ENCODE peak calls at places on chromosomes 16 and 17, in four cellular contexts. P, A, M and X are unnamed samples.

GRCh38 chr16:31429314-31429713 is 1.2 kb upstream of the COX6A2 start:
- DNase-seq in A (no peak), M (no peak), P (no peak), X (no peak)

GRCh38 chr17:3695129-3695722 is 729 bp downstream of the P2RX5 start:
- DNase-seq in P (no peak), M (no peak), A (no peak), X (no peak)

GRCh38 chr17:43832168-43832975 is 574 bp downstream of the MPP3 start:
- DNase-seq in M (peak), P (peak), A (no peak), X (peak)

GRCh38 chr16:2591476-2592240 is 53.8 kb downstream of the PDPK1 start:
- DNase-seq in P (no peak), M (no peak), A (no peak), X (no peak)

GRCh38 chr16:77869997-77870813 is 81.8 kb downstream of the VAT1L start:
- DNase-seq in M (no peak), P (no peak), A (no peak), X (no peak)

GRCh38 chr16:8846401-8846932 is 22.3 kb downstream of the CARHSP1 start:
- DNase-seq in M (no peak), P (no peak), A (no peak), X (no peak)

GRCh38 chr16:17228048-17228707 is 242.6 kb downstream of the XYLT1 start:
- DNase-seq in A (no peak), P (no peak), M (peak), X (no peak)

GRCh38 chr16:3797904-3798811 is 80.8 kb upstream of the TRAP1 start:
- DNase-seq in A (no peak), M (no peak), P (no peak), X (no peak)

GRCh38 chr16:27378871-27379580 is 22.9 kb upstream of the IL21R start:
- DNase-seq in A (no peak), M (no peak), P (no peak), X (no peak)

GRCh38 chr16:58029410-58029809 is 3.9 kb downstream of the MMP15 start:
- DNase-seq in M (no peak), A (no peak), P (no peak), X (no peak)

GRCh38 chr17:79845601-79845949 is 6.3 kb upstream of the CBX4 start:
- DNase-seq in M (peak), P (no peak), A (no peak), X (no peak)

GRCh38 chr17:19305261-19305660 is 57.3 kb downstream of the B9D1 start:
- DNase-seq in M (no peak), P (no peak), A (no peak), X (no peak)

GRCh38 chr17:13635951-13636350 is 34.2 kb upstream of the HS3ST3A1 start:
- DNase-seq in M (no peak), A (no peak), P (no peak), X (no peak)

GRCh38 chr16:3434373-3434772 is 8.9 kb downstream of the ZNF597 start:
- DNase-seq in P (no peak), A (no peak), M (no peak), X (no peak)

GRCh38 chr16:89912627-89913026 is 6.0 kb upstream of the MC1R start:
- DNase-seq in M (no peak), P (no peak), A (no peak), X (no peak)

GRCh38 chr16:28186752-28187151 is 25.0 kb downstream of the XPO6 start:
- DNase-seq in P (no peak), A (no peak), M (no peak), X (no peak)

GRCh38 chr16:64408699-64409098 is 713.2 kb downstream of the CDH11 start:
- DNase-seq in M (no peak), P (no peak), A (no peak), X (no peak)

GRCh38 chr17:7552621-7553051 is 3.8 kb downstream of the TNFSF12 start:
- DNase-seq in A (no peak), M (no peak), P (no peak), X (no peak)

GRCh38 chr16:89314357-89314756 is 96.9 kb downstream of the ZNF778 start:
- DNase-seq in A (no peak), M (no peak), P (no peak), X (no peak)

GRCh38 chr16:8656376-8656775 is 18.0 kb upstream of the ABAT start:
- DNase-seq in M (no peak), P (no peak), A (no peak), X (no peak)

GRCh38 chr17:29149431-29150064 is 30.6 kb downstream of the MYO18A start:
- DNase-seq in P (no peak), M (no peak), A (no peak), X (no peak)

GRCh38 chr17:56231693-56232092 is 78.4 kb downstream of the ANKFN1 start:
- DNase-seq in P (no peak), M (no peak), A (no peak), X (no peak)
- TF ChIP-seq CTCF in P (no peak), M (no peak), A (no peak), X (no peak)

DNA sequence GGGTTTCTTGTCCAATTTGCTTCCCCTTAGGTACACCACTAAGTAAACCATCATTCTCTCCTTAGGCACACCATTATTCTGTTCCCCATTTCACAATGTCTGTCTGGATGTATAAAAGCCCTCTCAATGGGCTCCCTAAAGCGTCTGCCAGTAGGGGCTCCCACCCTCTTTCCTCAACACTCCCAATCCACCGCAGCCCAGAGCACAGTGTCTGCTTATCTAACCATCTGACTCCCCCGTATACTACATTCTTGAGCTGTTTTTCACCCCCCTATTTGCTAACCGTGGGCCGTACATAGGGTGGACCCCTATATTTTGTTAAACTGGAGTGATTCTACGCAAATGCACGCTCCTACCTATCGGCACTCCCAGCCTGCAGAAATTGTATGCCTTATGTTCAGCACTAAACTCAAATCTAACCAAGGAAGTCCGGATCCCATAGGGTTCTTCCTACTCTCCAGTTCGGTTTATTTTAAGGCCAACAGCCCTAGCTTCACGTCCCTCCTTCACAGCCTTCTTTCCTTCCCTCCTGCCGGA is 674 bp upstream of the PSMD3 start:
- DNase-seq in P (no peak), M (peak), A (no peak), X (no peak)
- TF ChIP-seq CTCF in P (peak), M (no peak), A (no peak), X (peak)

GRCh38 chr17:565506-565905 is 149.1 kb downstream of the VPS53 start:
- DNase-seq in A (no peak), P (no peak), M (peak), X (no peak)
- TF ChIP-seq CTCF in A (no peak), P (no peak), M (peak), X (peak)

GRCh38 chr16:50820225-50820624 is 78.3 kb downstream of the CYLD start:
- DNase-seq in P (no peak), A (no peak), M (no peak), X (no peak)

GRCh38 chr16:50818380-50818779 is 76.5 kb downstream of the CYLD start:
- DNase-seq in P (no peak), M (no peak), A (no peak), X (no peak)

GRCh38 chr16:50819706-50820105 is 77.8 kb downstream of the CYLD start:
- DNase-seq in A (no peak), P (no peak), M (no peak), X (no peak)

GRCh38 chr16:50822671-50823070 is 80.8 kb downstream of the CYLD start:
- DNase-seq in A (no peak), M (no peak), P (no peak), X (no peak)

GRCh38 chr16:50821586-50821985 is 79.7 kb downstream of the CYLD start:
- DNase-seq in A (no peak), P (no peak), M (peak), X (no peak)
- TF ChIP-seq CTCF in A (no peak), P (no peak), M (no peak), X (peak)

GRCh38 chr17:17043668-17044226 is 1.5 kb downstream of the MPRIP start:
- DNase-seq in M (peak), A (peak), P (no peak), X (no peak)
- TF ChIP-seq CTCF in M (no peak), A (no peak), P (no peak), X (no peak)

DNA sequence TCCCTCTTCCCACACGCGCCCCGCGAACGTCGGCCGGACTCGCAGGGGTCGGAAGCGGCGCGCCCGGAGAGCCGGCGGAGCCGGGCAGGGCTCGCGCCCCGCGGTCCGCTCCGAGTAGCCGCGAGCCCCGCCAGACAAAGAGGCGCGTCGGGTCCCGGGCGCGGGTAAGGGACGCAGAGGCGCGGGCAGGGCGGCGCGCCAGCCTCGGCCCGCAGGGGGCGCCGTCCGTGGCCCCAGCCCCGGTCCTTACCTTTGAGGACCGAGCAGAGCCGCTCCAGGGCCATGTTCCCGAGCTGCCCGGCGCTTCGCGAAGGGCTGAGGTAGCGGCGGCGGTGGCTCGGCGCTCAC is 442 bp downstream of the NETO2 start:
- DNase-seq in M (peak), A (no peak), P (no peak), X (no peak)
- TF ChIP-seq CTCF in M (peak), A (no peak), P (peak), X (peak)

GRCh38 chr17:38559880-38560230 is 45.9 kb downstream of the SRCIN1 start:
- DNase-seq in P (no peak), A (no peak), M (no peak), X (no peak)
- TF ChIP-seq CTCF in P (no peak), A (no peak), M (no peak), X (no peak)

DNA sequence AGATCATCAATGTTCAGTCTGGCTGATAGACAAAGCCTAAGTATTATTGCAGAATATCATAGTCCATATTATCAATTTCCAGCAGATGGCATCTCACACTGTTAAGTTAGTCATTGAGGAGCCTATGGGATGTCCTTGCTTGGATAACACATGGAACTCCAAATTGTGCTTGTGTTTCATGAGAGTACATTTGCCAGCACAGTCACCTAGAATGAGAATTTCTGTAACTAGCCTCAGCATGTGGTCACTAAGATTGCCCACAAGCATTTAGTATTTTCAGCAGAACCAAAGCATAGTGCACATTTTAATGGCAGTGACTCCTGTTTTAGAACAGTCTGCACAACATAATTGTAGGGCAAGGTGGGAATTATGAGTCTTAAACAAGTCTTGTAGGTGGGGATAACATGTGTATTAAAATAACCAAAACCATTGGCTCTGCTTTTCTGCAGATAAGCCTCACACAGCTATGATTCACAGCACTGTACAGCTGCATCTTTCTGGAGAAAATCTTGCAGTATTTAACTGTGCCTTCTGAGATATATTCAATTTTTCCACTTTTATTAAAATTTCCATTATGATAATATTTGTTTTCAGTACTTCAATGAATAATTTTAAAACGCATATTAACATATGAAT is 882.8 kb upstream of the SOX9 start:
- DNase-seq in P (peak), A (no peak), M (peak), X (no peak)
- TF ChIP-seq CTCF in P (peak), A (peak), M (peak), X (peak)

DNA sequence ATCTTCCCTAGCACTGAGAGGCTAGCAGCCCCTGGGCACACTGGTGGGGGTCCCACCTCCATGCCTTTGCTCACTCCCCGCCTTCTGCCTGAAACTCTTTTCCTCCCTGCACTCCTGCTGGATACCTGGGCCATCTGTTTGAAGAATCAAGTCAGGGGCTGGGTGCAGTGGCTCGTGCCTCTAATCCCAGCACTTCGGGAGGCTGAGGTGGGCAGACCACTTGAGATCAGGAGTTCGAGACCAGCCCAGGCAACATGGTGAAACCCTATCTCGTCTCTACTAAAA is 15.7 kb downstream of the FOXJ1 start:
- DNase-seq in M (no peak), A (no peak), P (no peak), X (no peak)
- TF ChIP-seq CTCF in M (no peak), A (no peak), P (no peak), X (no peak)